ENCODE peak calls at places on chromosomes 6 and 20, in four cellular contexts. One of them, this sample, is unnamed. For H3K4me1, the result is how much of the 10 kb centered on the place peaks cover.

GRCh38 chr20:50624351-50625016 is 66.9 kb downstream of the RIPOR3 start:
- DNase-seq in iPS DF 6.9: no peak
- DNase-seq in colonic mucosa: no peak
- DNase-seq in heart right ventricle: no peak
- DNase-seq in this sample: no peak

GRCh38 chr6:107977283-107977682 is 19.3 kb upstream of the SEC63 start:
- DNase-seq in heart right ventricle: no peak
- DNase-seq in colonic mucosa: no peak
- DNase-seq in iPS DF 6.9: no peak
- DNase-seq in this sample: no peak

GRCh38 chr20:62203378-62204030 is 16.6 kb downstream of the HRH3 start:
- DNase-seq in colonic mucosa: no peak
- DNase-seq in heart right ventricle: no peak
- DNase-seq in iPS DF 6.9: no peak
- DNase-seq in this sample: peak

GRCh38 chr6:47207261-47207660 is 102.4 kb downstream of the TNFRSF21 start:
- DNase-seq in colonic mucosa: no peak
- DNase-seq in heart right ventricle: no peak
- DNase-seq in iPS DF 6.9: no peak
- DNase-seq in this sample: no peak

GRCh38 chr6:149890629-149891045 is 7.3 kb downstream of the RAET1E start:
- DNase-seq in heart right ventricle: no peak
- DNase-seq in iPS DF 6.9: no peak
- DNase-seq in colonic mucosa: no peak
- DNase-seq in this sample: no peak

GRCh38 chr6:96116674-96117073 is 100.9 kb downstream of the FUT9 start:
- DNase-seq in heart right ventricle: no peak
- DNase-seq in colonic mucosa: no peak
- DNase-seq in iPS DF 6.9: no peak
- DNase-seq in this sample: no peak

GRCh38 chr20:17966432-17967312 is 1.9 kb downstream of the SNX5 start:
- DNase-seq in colonic mucosa: no peak
- DNase-seq in heart right ventricle: no peak
- DNase-seq in iPS DF 6.9: no peak
- DNase-seq in this sample: no peak

GRCh38 chr20:8152183-8152582 is 20.1 kb downstream of the PLCB1 start:
- DNase-seq in iPS DF 6.9: no peak
- DNase-seq in heart right ventricle: peak
- DNase-seq in colonic mucosa: no peak
- DNase-seq in this sample: no peak

GRCh38 chr6:164581563-164581962 is 727.8 kb downstream of the C6orf118 start:
- DNase-seq in colonic mucosa: no peak
- DNase-seq in iPS DF 6.9: no peak
- DNase-seq in heart right ventricle: no peak
- DNase-seq in this sample: no peak

GRCh38 chr20:1893721-1894470 is 1.3 kb upstream of the SIRPA start:
- DNase-seq in heart right ventricle: peak
- DNase-seq in colonic mucosa: peak
- DNase-seq in iPS DF 6.9: no peak
- DNase-seq in this sample: no peak

GRCh38 chr6:14721103-14721758 is 524.6 kb upstream of the JARID2 start:
- DNase-seq in heart right ventricle: no peak
- DNase-seq in colonic mucosa: peak
- DNase-seq in iPS DF 6.9: no peak
- DNase-seq in this sample: no peak

GRCh38 chr20:59825944-59826759 is 107.3 kb downstream of the SYCP2 start:
- DNase-seq in iPS DF 6.9: no peak
- DNase-seq in colonic mucosa: peak
- DNase-seq in heart right ventricle: no peak
- DNase-seq in this sample: peak

GRCh38 chr6:33014841-33015634 is 5.6 kb upstream of the HLA-DOA start:
- DNase-seq in colonic mucosa: peak
- DNase-seq in heart right ventricle: peak
- DNase-seq in iPS DF 6.9: peak
- DNase-seq in this sample: peak

GRCh38 chr6:125346143-125346925 is 44.6 kb upstream of the HDDC2 start:
- DNase-seq in heart right ventricle: peak
- DNase-seq in iPS DF 6.9: no peak
- DNase-seq in colonic mucosa: no peak
- DNase-seq in this sample: no peak

GRCh38 chr20:57662028-57662312 is 41.7 kb upstream of the ZBP1 start:
- DNase-seq in colonic mucosa: peak
- DNase-seq in iPS DF 6.9: no peak
- DNase-seq in heart right ventricle: no peak
- DNase-seq in this sample: no peak

GRCh38 chr20:2946988-2947961 is 74.0 kb downstream of the PTPRA start:
- DNase-seq in colonic mucosa: no peak
- DNase-seq in iPS DF 6.9: no peak
- DNase-seq in heart right ventricle: no peak
- DNase-seq in this sample: no peak

GRCh38 chr6:121491576-121491975 is 56.1 kb downstream of the GJA1 start:
- DNase-seq in heart right ventricle: no peak
- DNase-seq in colonic mucosa: no peak
- DNase-seq in iPS DF 6.9: no peak
- DNase-seq in this sample: no peak

GRCh38 chr20:51473771-51474170 is 68.7 kb downstream of the NFATC2 start:
- DNase-seq in iPS DF 6.9: no peak
- DNase-seq in colonic mucosa: no peak
- DNase-seq in heart right ventricle: no peak
- DNase-seq in this sample: no peak

GRCh38 chr6:15755555-15755954 is 92.7 kb upstream of the DTNBP1 start:
- DNase-seq in heart right ventricle: no peak
- DNase-seq in iPS DF 6.9: no peak
- DNase-seq in colonic mucosa: no peak
- DNase-seq in this sample: no peak

GRCh38 chr6:25788305-25788922 is 33.9 kb downstream of the SLC17A4 start:
- DNase-seq in iPS DF 6.9: peak
- DNase-seq in heart right ventricle: peak
- DNase-seq in colonic mucosa: peak
- DNase-seq in this sample: peak

GRCh38 chr20:57620274-57620990 is at the start of gene ZBP1:
- DNase-seq in iPS DF 6.9: no peak
- DNase-seq in colonic mucosa: peak
- DNase-seq in heart right ventricle: no peak
- DNase-seq in this sample: peak

GRCh38 chr6:26594730-26595632 is 1.8 kb upstream of the ABT1 start:
- DNase-seq in heart right ventricle: no peak
- DNase-seq in iPS DF 6.9: no peak
- DNase-seq in colonic mucosa: no peak
- DNase-seq in this sample: no peak

GRCh38 chr6:139344186-139344963 is 30.1 kb downstream of the CITED2 start:
- DNase-seq in heart right ventricle: no peak
- DNase-seq in colonic mucosa: no peak
- DNase-seq in iPS DF 6.9: no peak
- DNase-seq in this sample: no peak

GRCh38 chr20:14992071-14992654 is 654.8 kb upstream of the FLRT3 start:
- DNase-seq in heart right ventricle: no peak
- DNase-seq in colonic mucosa: no peak
- DNase-seq in iPS DF 6.9: no peak
- DNase-seq in this sample: no peak

GRCh38 chr20:45052698-45053440 is 48.1 kb downstream of the KCNS1 start:
- DNase-seq in heart right ventricle: no peak
- DNase-seq in colonic mucosa: no peak
- DNase-seq in iPS DF 6.9: no peak
- DNase-seq in this sample: no peak

GRCh38 chr20:58017237-58017969 is 211.1 kb downstream of the ANKRD60 start:
- DNase-seq in iPS DF 6.9: no peak
- DNase-seq in colonic mucosa: peak
- DNase-seq in heart right ventricle: no peak
- DNase-seq in this sample: peak

GRCh38 chr20:8640461-8640860 is 428.4 kb upstream of the PLCB4 start:
- DNase-seq in heart right ventricle: no peak
- DNase-seq in colonic mucosa: no peak
- DNase-seq in iPS DF 6.9: no peak
- DNase-seq in this sample: no peak

GRCh38 chr6:123415844-123416468 is 220.8 kb downstream of the TRDN start:
- DNase-seq in iPS DF 6.9: peak
- DNase-seq in colonic mucosa: peak
- DNase-seq in heart right ventricle: peak
- DNase-seq in this sample: peak

DNA sequence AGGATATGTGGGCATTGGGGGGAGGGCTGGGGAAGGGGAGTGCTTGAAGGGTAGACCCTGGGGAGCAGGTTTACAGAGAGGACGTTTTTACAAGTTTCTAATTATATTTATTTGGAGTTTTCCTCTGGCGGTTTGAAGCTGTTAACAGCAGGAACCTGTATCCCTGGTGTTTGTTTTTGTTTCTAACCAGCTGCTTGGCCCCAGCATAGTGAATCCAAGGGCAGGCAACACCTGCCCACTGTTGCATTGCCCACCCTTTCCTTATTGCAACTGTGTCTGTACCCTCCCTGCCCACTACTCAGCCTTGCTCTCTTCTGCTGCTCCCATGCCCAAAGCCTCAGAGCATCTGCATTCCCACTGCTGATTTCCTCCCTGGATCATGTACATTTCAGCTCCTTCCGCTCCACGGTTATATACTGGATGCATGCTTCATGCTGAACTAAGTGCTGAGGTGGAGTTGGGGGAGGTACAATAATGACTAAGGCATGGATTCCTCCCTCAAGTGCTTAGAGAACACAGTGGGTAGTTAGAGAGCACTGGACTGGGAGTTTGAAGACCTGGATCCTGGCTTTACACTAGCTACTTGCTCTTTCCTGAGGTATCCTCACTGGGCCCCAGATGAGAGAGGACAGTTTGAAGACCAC is 6.0 kb downstream of the SCUBE3 start:
- DNase-seq in heart right ventricle: no peak
- DNase-seq in iPS DF 6.9: no peak
- DNase-seq in colonic mucosa: no peak
- DNase-seq in this sample: no peak
- H3K4me1 ChIP-seq in heart right ventricle: under half
- H3K4me1 ChIP-seq in iPS DF 6.9: under half
- H3K4me1 ChIP-seq in colonic mucosa: under half
- H3K4me1 ChIP-seq in this sample: under half

GRCh38 chr6:41574002-41574401 is 27.8 kb downstream of the FOXP4 start:
- DNase-seq in colonic mucosa: no peak
- DNase-seq in heart right ventricle: no peak
- DNase-seq in iPS DF 6.9: no peak
- DNase-seq in this sample: no peak
- H3K4me1 ChIP-seq in colonic mucosa: under half
- H3K4me1 ChIP-seq in heart right ventricle: under half
- H3K4me1 ChIP-seq in iPS DF 6.9: under half
- H3K4me1 ChIP-seq in this sample: under half

DNA sequence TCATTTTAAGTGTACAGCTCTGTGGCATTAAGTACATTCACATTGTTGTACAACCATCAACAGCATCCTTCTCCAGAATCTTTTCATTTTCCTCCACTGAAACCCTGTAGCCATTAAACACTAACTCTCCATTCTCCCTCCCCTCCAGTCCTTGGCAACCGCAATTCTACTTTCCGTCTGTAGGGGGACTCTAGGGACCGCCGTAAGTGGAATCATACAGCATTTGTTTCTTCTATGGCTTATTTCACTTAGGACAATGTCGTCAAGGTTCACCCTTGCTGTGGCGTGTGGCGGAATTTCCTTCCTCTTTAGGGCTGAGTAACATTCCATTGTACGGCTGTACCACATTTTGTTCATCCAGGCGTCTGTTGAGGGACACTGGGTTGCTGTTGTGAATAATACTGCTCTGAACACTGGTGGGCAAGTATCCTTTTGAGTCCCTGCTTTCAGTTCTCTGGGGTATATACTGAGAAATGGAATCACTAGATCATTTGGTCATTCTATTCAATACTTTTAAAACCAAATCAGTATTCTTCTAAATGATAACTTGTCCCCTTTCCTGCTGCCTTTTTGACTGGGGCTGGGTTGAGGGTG is 50.7 kb downstream of the PPP1R3G start:
- DNase-seq in iPS DF 6.9: peak
- DNase-seq in heart right ventricle: no peak
- DNase-seq in colonic mucosa: no peak
- DNase-seq in this sample: peak
- H3K4me1 ChIP-seq in iPS DF 6.9: under half
- H3K4me1 ChIP-seq in heart right ventricle: under half
- H3K4me1 ChIP-seq in colonic mucosa: under half
- H3K4me1 ChIP-seq in this sample: under half

DNA sequence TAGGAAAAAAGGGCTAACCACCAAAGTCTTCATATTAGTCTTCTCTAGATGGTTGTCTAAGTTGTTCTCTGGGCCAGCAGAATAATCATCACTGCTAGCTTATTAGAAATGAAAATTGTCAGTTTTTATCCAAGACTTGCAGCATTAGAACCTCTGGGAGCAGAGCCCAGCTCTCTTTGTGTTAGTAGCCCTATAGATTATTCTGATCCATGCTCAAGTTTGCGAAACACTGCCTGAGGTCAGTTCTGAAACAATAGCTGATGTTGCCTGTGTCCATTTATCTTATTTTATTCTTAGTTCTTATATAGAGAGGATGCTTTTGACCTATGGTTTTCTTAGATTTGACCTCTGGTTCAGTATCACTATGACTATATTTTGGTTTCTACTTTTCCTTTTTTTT is 66.9 kb downstream of the BCKDHB start:
- DNase-seq in heart right ventricle: no peak
- DNase-seq in iPS DF 6.9: no peak
- DNase-seq in colonic mucosa: no peak
- DNase-seq in this sample: no peak
- H3K4me1 ChIP-seq in heart right ventricle: under half
- H3K4me1 ChIP-seq in iPS DF 6.9: under half
- H3K4me1 ChIP-seq in colonic mucosa: under half
- H3K4me1 ChIP-seq in this sample: under half

DNA sequence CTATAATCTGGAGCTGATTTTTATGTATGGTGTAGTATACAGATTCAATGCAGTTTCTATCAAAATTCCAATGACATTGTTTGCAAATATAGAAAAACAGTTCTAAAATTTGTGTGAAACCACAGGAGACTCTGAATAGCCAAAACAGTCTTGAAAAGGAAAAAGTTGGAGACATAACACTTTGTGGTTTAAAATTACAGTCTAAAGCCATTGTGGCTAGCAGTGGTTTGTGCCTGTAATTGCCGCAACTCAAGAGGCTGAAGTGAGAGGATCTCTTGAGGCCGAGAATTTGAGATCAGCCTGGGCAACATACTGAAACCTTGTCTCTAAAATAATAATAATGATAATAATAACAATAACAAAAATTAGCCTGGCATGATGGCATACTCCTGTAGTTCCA is 213.7 kb downstream of the CDKAL1 start:
- DNase-seq in heart right ventricle: no peak
- DNase-seq in colonic mucosa: no peak
- DNase-seq in iPS DF 6.9: no peak
- DNase-seq in this sample: no peak
- H3K4me1 ChIP-seq in heart right ventricle: under half
- H3K4me1 ChIP-seq in colonic mucosa: under half
- H3K4me1 ChIP-seq in iPS DF 6.9: under half
- H3K4me1 ChIP-seq in this sample: under half

GRCh38 chr20:23595941-23596340 is 9.8 kb downstream of the CST9 start:
- DNase-seq in iPS DF 6.9: no peak
- DNase-seq in colonic mucosa: no peak
- DNase-seq in heart right ventricle: no peak
- DNase-seq in this sample: no peak
- H3K4me1 ChIP-seq in iPS DF 6.9: under half
- H3K4me1 ChIP-seq in colonic mucosa: under half
- H3K4me1 ChIP-seq in heart right ventricle: under half
- H3K4me1 ChIP-seq in this sample: under half

This sample was measured in mucosa of descending colon.